ENCODE peak calls at places on chromosomes 11 and 22, in five cellular contexts. One of them, this sample, is unnamed.

GRCh38 chr22:30573594-30574094 is 821 bp downstream of the GAL3ST1 start:
- DNase-seq in OCI-LY7: no peak
- DNase-seq in sigmoid colon: no peak
- DNase-seq in right atrium auricular region: no peak
- DNase-seq in PC-3: peak
- DNase-seq in this sample: no peak

GRCh38 chr11:96196074-96196787 is 146.8 kb downstream of the MAML2 start:
- DNase-seq in OCI-LY7: no peak
- DNase-seq in right atrium auricular region: no peak
- DNase-seq in PC-3: no peak
- DNase-seq in sigmoid colon: no peak
- DNase-seq in this sample: no peak

GRCh38 chr11:61912530-61912898 is 4.9 kb downstream of the RAB3IL1 start:
- DNase-seq in PC-3: no peak
- DNase-seq in OCI-LY7: no peak
- DNase-seq in sigmoid colon: peak
- DNase-seq in right atrium auricular region: no peak
- DNase-seq in this sample: peak

GRCh38 chr11:76318744-76319384 is 62.1 kb downstream of the THAP12 start:
- DNase-seq in right atrium auricular region: peak
- DNase-seq in OCI-LY7: peak
- DNase-seq in sigmoid colon: peak
- DNase-seq in PC-3: peak
- DNase-seq in this sample: peak

GRCh38 chr11:102464037-102464436 is 11.5 kb upstream of the TMEM123 start:
- DNase-seq in sigmoid colon: no peak
- DNase-seq in PC-3: no peak
- DNase-seq in right atrium auricular region: no peak
- DNase-seq in OCI-LY7: no peak
- DNase-seq in this sample: no peak

GRCh38 chr22:23875801-23876200 is 18.1 kb downstream of the SLC2A11 start:
- DNase-seq in OCI-LY7: no peak
- DNase-seq in PC-3: no peak
- DNase-seq in right atrium auricular region: no peak
- DNase-seq in sigmoid colon: no peak
- DNase-seq in this sample: no peak

GRCh38 chr11:15139101-15139770 is 24.5 kb downstream of the INSC start:
- DNase-seq in PC-3: no peak
- DNase-seq in OCI-LY7: no peak
- DNase-seq in sigmoid colon: no peak
- DNase-seq in right atrium auricular region: no peak
- DNase-seq in this sample: no peak

GRCh38 chr11:92642146-92642919 is 327.1 kb upstream of the MTNR1B start:
- DNase-seq in OCI-LY7: no peak
- DNase-seq in right atrium auricular region: no peak
- DNase-seq in PC-3: no peak
- DNase-seq in sigmoid colon: no peak
- DNase-seq in this sample: no peak

GRCh38 chr11:78244546-78245315 is 56.0 kb downstream of the USP35 start:
- DNase-seq in PC-3: no peak
- DNase-seq in sigmoid colon: no peak
- DNase-seq in right atrium auricular region: no peak
- DNase-seq in OCI-LY7: no peak
- DNase-seq in this sample: no peak

GRCh38 chr11:132220464-132220863 is 850.0 kb downstream of the NTM start:
- DNase-seq in right atrium auricular region: no peak
- DNase-seq in PC-3: no peak
- DNase-seq in OCI-LY7: no peak
- DNase-seq in sigmoid colon: no peak
- DNase-seq in this sample: no peak

GRCh38 chr11:18792066-18792591 is 531 bp upstream of the PTPN5 start:
- DNase-seq in right atrium auricular region: no peak
- DNase-seq in OCI-LY7: no peak
- DNase-seq in PC-3: no peak
- DNase-seq in sigmoid colon: no peak
- DNase-seq in this sample: no peak

GRCh38 chr11:134663506-134664313 is 251.7 kb upstream of the B3GAT1 start:
- DNase-seq in sigmoid colon: peak
- DNase-seq in OCI-LY7: no peak
- DNase-seq in right atrium auricular region: peak
- DNase-seq in PC-3: no peak
- DNase-seq in this sample: peak

GRCh38 chr11:134235399-134235798 is 10.9 kb downstream of the VPS26B start:
- DNase-seq in OCI-LY7: no peak
- DNase-seq in right atrium auricular region: no peak
- DNase-seq in sigmoid colon: no peak
- DNase-seq in PC-3: no peak
- DNase-seq in this sample: no peak

GRCh38 chr11:2441171-2441570 is 3.1 kb downstream of the TRPM5 start:
- DNase-seq in OCI-LY7: no peak
- DNase-seq in right atrium auricular region: no peak
- DNase-seq in PC-3: no peak
- DNase-seq in sigmoid colon: no peak
- DNase-seq in this sample: no peak

GRCh38 chr22:49807780-49808708 is 19.6 kb downstream of the BRD1 start:
- DNase-seq in sigmoid colon: no peak
- DNase-seq in OCI-LY7: no peak
- DNase-seq in PC-3: no peak
- DNase-seq in right atrium auricular region: no peak
- DNase-seq in this sample: no peak

GRCh38 chr11:19209617-19210016 is 7.8 kb upstream of the CSRP3 start:
- DNase-seq in PC-3: no peak
- DNase-seq in sigmoid colon: no peak
- DNase-seq in right atrium auricular region: no peak
- DNase-seq in OCI-LY7: no peak
- DNase-seq in this sample: no peak

GRCh38 chr11:134544095-134544815 is 132.2 kb upstream of the B3GAT1 start:
- DNase-seq in sigmoid colon: no peak
- DNase-seq in PC-3: no peak
- DNase-seq in right atrium auricular region: peak
- DNase-seq in OCI-LY7: no peak
- DNase-seq in this sample: peak

GRCh38 chr11:17540807-17541206 is 3.4 kb downstream of the USH1C start:
- DNase-seq in sigmoid colon: no peak
- DNase-seq in OCI-LY7: no peak
- DNase-seq in PC-3: no peak
- DNase-seq in right atrium auricular region: no peak
- DNase-seq in this sample: no peak

GRCh38 chr11:33376331-33377099 is 119.3 kb downstream of the HIPK3 start:
- DNase-seq in right atrium auricular region: no peak
- DNase-seq in OCI-LY7: peak
- DNase-seq in PC-3: no peak
- DNase-seq in sigmoid colon: no peak
- DNase-seq in this sample: no peak

GRCh38 chr11:133892126-133892525 is 46.8 kb upstream of the SPATA19 start:
- DNase-seq in PC-3: no peak
- DNase-seq in right atrium auricular region: no peak
- DNase-seq in OCI-LY7: no peak
- DNase-seq in sigmoid colon: peak
- DNase-seq in this sample: peak

GRCh38 chr11:76107946-76108345 is 98.4 kb downstream of the WNT11 start:
- DNase-seq in right atrium auricular region: no peak
- DNase-seq in OCI-LY7: no peak
- DNase-seq in PC-3: no peak
- DNase-seq in sigmoid colon: no peak
- DNase-seq in this sample: no peak

GRCh38 chr11:126308271-126308671 is 4.4 kb downstream of the DCPS start:
- DNase-seq in OCI-LY7: no peak
- DNase-seq in right atrium auricular region: no peak
- DNase-seq in sigmoid colon: no peak
- DNase-seq in PC-3: peak
- DNase-seq in this sample: no peak

GRCh38 chr11:57791321-57792059 is 29.9 kb downstream of the CTNND1 start:
- DNase-seq in OCI-LY7: no peak
- DNase-seq in PC-3: no peak
- DNase-seq in sigmoid colon: no peak
- DNase-seq in right atrium auricular region: no peak
- DNase-seq in this sample: no peak

GRCh38 chr11:111366560-111367410 is 12.3 kb downstream of the POU2AF1 start:
- DNase-seq in OCI-LY7: no peak
- DNase-seq in PC-3: no peak
- DNase-seq in sigmoid colon: no peak
- DNase-seq in right atrium auricular region: no peak
- DNase-seq in this sample: no peak

GRCh38 chr22:38067771-38068360 is 10.7 kb downstream of the PICK1 start:
- DNase-seq in OCI-LY7: no peak
- DNase-seq in PC-3: no peak
- DNase-seq in right atrium auricular region: no peak
- DNase-seq in sigmoid colon: no peak
- DNase-seq in this sample: no peak

GRCh38 chr22:38066381-38067027 is 9.3 kb downstream of the PICK1 start:
- DNase-seq in PC-3: no peak
- DNase-seq in sigmoid colon: no peak
- DNase-seq in OCI-LY7: no peak
- DNase-seq in right atrium auricular region: no peak
- DNase-seq in this sample: no peak

GRCh38 chr22:38067028-38067415 is 9.8 kb downstream of the PICK1 start:
- DNase-seq in sigmoid colon: no peak
- DNase-seq in PC-3: no peak
- DNase-seq in OCI-LY7: no peak
- DNase-seq in right atrium auricular region: no peak
- DNase-seq in this sample: no peak

GRCh38 chr22:38062782-38063181 is 5.6 kb downstream of the PICK1 start:
- DNase-seq in right atrium auricular region: peak
- DNase-seq in sigmoid colon: no peak
- DNase-seq in OCI-LY7: no peak
- DNase-seq in PC-3: no peak
- DNase-seq in this sample: no peak

GRCh38 chr22:38065539-38065938 is 8.3 kb downstream of the PICK1 start:
- DNase-seq in PC-3: no peak
- DNase-seq in right atrium auricular region: no peak
- DNase-seq in OCI-LY7: no peak
- DNase-seq in sigmoid colon: no peak
- DNase-seq in this sample: no peak
- H3K27ac ChIP-seq in PC-3: no peak
- H3K27ac ChIP-seq in right atrium auricular region: no peak
- H3K27ac ChIP-seq in OCI-LY7: no peak
- H3K27ac ChIP-seq in sigmoid colon: no peak
- H3K27ac ChIP-seq in this sample: no peak

DNA sequence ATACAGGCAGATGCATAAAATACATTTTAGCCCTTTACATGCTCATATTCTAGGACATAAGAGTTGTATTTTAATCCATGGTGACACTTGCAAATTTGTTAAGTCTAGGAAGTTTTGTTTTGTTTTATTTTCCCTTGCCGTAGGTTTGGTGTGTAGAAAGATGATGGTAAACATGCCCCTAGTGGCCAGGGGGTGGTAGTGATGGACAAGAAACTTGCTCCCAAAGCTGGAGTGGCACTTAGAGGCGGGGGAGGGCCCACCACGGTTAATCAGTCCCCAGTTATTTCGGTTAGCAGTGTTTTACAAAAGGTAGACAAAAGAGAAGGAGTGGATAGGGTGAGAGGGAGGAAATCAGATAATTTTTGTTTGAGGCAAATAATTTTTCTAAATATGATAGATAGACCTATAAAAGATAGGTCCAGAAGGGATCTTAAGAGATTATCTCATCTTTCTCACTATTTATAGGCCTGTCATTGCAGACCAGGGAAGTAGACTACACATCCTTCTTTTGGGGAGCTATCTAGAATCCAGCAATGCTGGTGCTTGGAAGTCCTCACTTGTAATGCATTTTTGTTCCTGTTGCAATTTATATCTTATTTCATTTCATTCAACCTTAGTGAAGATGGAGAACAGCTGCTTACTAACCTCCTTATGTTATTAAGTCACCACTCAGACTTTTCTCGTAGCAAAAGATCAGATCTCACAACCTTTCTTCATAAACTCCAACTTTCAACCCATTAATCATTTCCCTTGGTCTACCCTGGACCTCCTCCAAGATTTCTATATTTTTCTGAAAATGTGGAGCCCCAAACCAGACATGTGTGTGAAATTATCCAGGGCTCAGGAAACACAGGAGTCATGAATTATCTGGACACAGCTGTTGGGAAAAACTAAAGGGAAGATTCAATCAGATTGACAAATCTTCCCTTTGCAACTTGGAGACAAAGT is 5.9 kb upstream of the BDNF start:
- DNase-seq in sigmoid colon: no peak
- DNase-seq in PC-3: peak
- DNase-seq in right atrium auricular region: no peak
- DNase-seq in OCI-LY7: peak
- DNase-seq in this sample: no peak
- H3K27ac ChIP-seq in sigmoid colon: no peak
- H3K27ac ChIP-seq in PC-3: no peak
- H3K27ac ChIP-seq in right atrium auricular region: no peak
- H3K27ac ChIP-seq in OCI-LY7: no peak
- H3K27ac ChIP-seq in this sample: no peak

GRCh38 chr11:63490551-63491239 is at the start of gene PLAAT5:
- DNase-seq in sigmoid colon: peak
- DNase-seq in PC-3: no peak
- DNase-seq in right atrium auricular region: no peak
- DNase-seq in OCI-LY7: no peak
- DNase-seq in this sample: no peak

GRCh38 chr11:63492441-63492840 is 1.5 kb upstream of the PLAAT5 start:
- DNase-seq in OCI-LY7: no peak
- DNase-seq in sigmoid colon: no peak
- DNase-seq in right atrium auricular region: no peak
- DNase-seq in PC-3: no peak
- DNase-seq in this sample: no peak

GRCh38 chr11:63491614-63492372 is 826 bp upstream of the PLAAT5 start:
- DNase-seq in right atrium auricular region: no peak
- DNase-seq in OCI-LY7: no peak
- DNase-seq in sigmoid colon: no peak
- DNase-seq in PC-3: no peak
- DNase-seq in this sample: no peak

GRCh38 chr11:63489879-63490278 is 1.1 kb downstream of the PLAAT5 start:
- DNase-seq in sigmoid colon: no peak
- DNase-seq in OCI-LY7: no peak
- DNase-seq in PC-3: peak
- DNase-seq in right atrium auricular region: no peak
- DNase-seq in this sample: no peak

GRCh38 chr11:63491240-63491587 is 247 bp upstream of the PLAAT5 start:
- DNase-seq in PC-3: no peak
- DNase-seq in right atrium auricular region: no peak
- DNase-seq in OCI-LY7: no peak
- DNase-seq in sigmoid colon: no peak
- DNase-seq in this sample: no peak
- H3K27ac ChIP-seq in PC-3: no peak
- H3K27ac ChIP-seq in right atrium auricular region: peak
- H3K27ac ChIP-seq in OCI-LY7: no peak
- H3K27ac ChIP-seq in sigmoid colon: peak
- H3K27ac ChIP-seq in this sample: peak

GRCh38 chr11:836274-836673 is 3.5 kb downstream of the CD151 start:
- DNase-seq in PC-3: no peak
- DNase-seq in right atrium auricular region: no peak
- DNase-seq in sigmoid colon: no peak
- DNase-seq in OCI-LY7: no peak
- DNase-seq in this sample: no peak

GRCh38 chr11:838441-839279 is 3.7 kb downstream of the POLR2L start:
- DNase-seq in OCI-LY7: no peak
- DNase-seq in PC-3: no peak
- DNase-seq in right atrium auricular region: no peak
- DNase-seq in sigmoid colon: no peak
- DNase-seq in this sample: no peak

GRCh38 chr11:837990-838307 is 4.4 kb downstream of the POLR2L start:
- DNase-seq in PC-3: no peak
- DNase-seq in sigmoid colon: no peak
- DNase-seq in right atrium auricular region: no peak
- DNase-seq in OCI-LY7: no peak
- DNase-seq in this sample: no peak

GRCh38 chr11:836700-837099 is 3.9 kb downstream of the CD151 start:
- DNase-seq in PC-3: no peak
- DNase-seq in OCI-LY7: no peak
- DNase-seq in sigmoid colon: no peak
- DNase-seq in right atrium auricular region: no peak
- DNase-seq in this sample: no peak

GRCh38 chr11:837189-837989 is 4.6 kb downstream of the CD151 start:
- DNase-seq in PC-3: no peak
- DNase-seq in sigmoid colon: no peak
- DNase-seq in right atrium auricular region: no peak
- DNase-seq in OCI-LY7: no peak
- DNase-seq in this sample: no peak
- H3K27ac ChIP-seq in PC-3: no peak
- H3K27ac ChIP-seq in sigmoid colon: peak
- H3K27ac ChIP-seq in right atrium auricular region: peak
- H3K27ac ChIP-seq in OCI-LY7: no peak
- H3K27ac ChIP-seq in this sample: no peak

This sample was measured in coronary artery.